ENCODE peak calls at places on chromosomes 7 and 10, in ten cellular contexts. O, W, L, R, Z, B, P, H, X and M are unnamed samples.

GRCh38 chr7:74633451-74633921 is 24.0 kb upstream of the GTF2I start:
- DNase-seq in O (no peak), W (no peak), L (no peak), R (no peak), Z (no peak), B (no peak), P (no peak), H (no peak), X (no peak), M (no peak)

GRCh38 chr7:41107330-41107937 is 595.5 kb downstream of the INHBA start:
- DNase-seq in O (no peak), W (no peak), L (no peak), R (peak; percentile 4), Z (no peak), B (no peak), P (no peak), H (no peak), X (peak; percentile 5), M (no peak)

GRCh38 chr10:74164641-74165529 is 13.9 kb downstream of the ADK start:
- DNase-seq in O (no peak), W (no peak), L (no peak), R (no peak), Z (no peak), B (peak; percentile 18), P (no peak), H (no peak), X (peak; percentile 54), M (no peak)

GRCh38 chr7:1670894-1671875 is 1.1 kb downstream of the ELFN1 start:
- DNase-seq in O (no peak), W (no peak), L (no peak), R (no peak), Z (peak; percentile 42), B (no peak), P (no peak), H (peak; percentile 3), X (no peak), M (no peak)

GRCh38 chr7:134619627-134620331 is 26.9 kb upstream of the BPGM start:
- DNase-seq in O (no peak), W (peak; percentile 79), L (no peak), R (no peak), Z (no peak), B (peak; percentile 73), P (no peak), H (no peak), X (peak; percentile 99), M (no peak)

GRCh38 chr7:51950811-51951210 is 634.2 kb upstream of the COBL start:
- DNase-seq in O (peak; percentile 54), W (no peak), L (no peak), R (no peak), Z (no peak), B (no peak), P (no peak), H (no peak), X (no peak), M (no peak)

GRCh38 chr10:79246209-79246581 is 101.1 kb upstream of the PPIF start:
- DNase-seq in O (no peak), W (no peak), L (peak; percentile 84), R (no peak), Z (no peak), B (no peak), P (no peak), H (peak; percentile 93), X (no peak), M (no peak)

GRCh38 chr7:140676303-140676702 is 3.6 kb downstream of the ADCK2 start:
- DNase-seq in O (no peak), W (no peak), L (no peak), R (peak; percentile 48), Z (peak; percentile 76), B (no peak), P (no peak), H (no peak), X (no peak), M (no peak)

GRCh38 chr7:123265853-123266252 is 66.1 kb upstream of the SLC13A1 start:
- DNase-seq in O (no peak), W (no peak), L (no peak), R (no peak), Z (no peak), B (no peak), P (no peak), H (no peak), X (no peak), M (no peak)

GRCh38 chr7:80923211-80923612 is 4.4 kb upstream of the SEMA3C start:
- DNase-seq in O (no peak), W (no peak), L (no peak), R (no peak), Z (no peak), B (no peak), P (no peak), H (no peak), X (no peak), M (no peak)

GRCh38 chr10:125162181-125162906 is 2.0 kb upstream of the CTBP2 start:
- DNase-seq in O (peak; percentile 70), W (no peak), L (no peak), R (no peak), Z (no peak), B (no peak), P (no peak), H (peak; percentile 20), X (no peak), M (no peak)

GRCh38 chr10:101458869-101459268 is 104.9 kb downstream of the BTRC start:
- DNase-seq in O (no peak), W (no peak), L (no peak), R (no peak), Z (no peak), B (no peak), P (no peak), H (no peak), X (no peak), M (no peak)

GRCh38 chr10:103428989-103429643 is 23.1 kb downstream of the CALHM2 start:
- DNase-seq in O (no peak), W (no peak), L (no peak), R (no peak), Z (no peak), B (no peak), P (no peak), H (no peak), X (no peak), M (no peak)

GRCh38 chr7:18564779-18565178 is 69.2 kb downstream of the HDAC9 start:
- DNase-seq in O (no peak), W (no peak), L (no peak), R (no peak), Z (no peak), B (no peak), P (no peak), H (no peak), X (no peak), M (no peak)

GRCh38 chr7:6175642-6176041 is 96.8 kb downstream of the CYTH3 start:
- DNase-seq in O (no peak), W (peak; percentile 25), L (no peak), R (no peak), Z (no peak), B (peak; percentile 69), P (no peak), H (peak; percentile 68), X (peak; percentile 56), M (peak; percentile 22)

GRCh38 chr7:30717181-30717580 is 34.8 kb upstream of the INMT start:
- DNase-seq in O (peak; percentile 69), W (no peak), L (no peak), R (no peak), Z (no peak), B (no peak), P (no peak), H (no peak), X (peak; percentile 30), M (no peak)

GRCh38 chr10:3785849-3786290 is 861 bp upstream of the KLF6 start:
- DNase-seq in O (peak; percentile 62), W (no peak), L (peak; percentile 60), R (no peak), Z (no peak), B (peak; percentile 68), P (no peak), H (peak; percentile 45), X (no peak), M (no peak)

GRCh38 chr7:12705878-12706277 is 18.4 kb downstream of the ARL4A start:
- DNase-seq in O (no peak), W (no peak), L (no peak), R (no peak), Z (no peak), B (no peak), P (no peak), H (no peak), X (no peak), M (no peak)

GRCh38 chr10:118309911-118310310 is 32.2 kb downstream of the FAM204A start:
- DNase-seq in O (no peak), W (no peak), L (no peak), R (no peak), Z (no peak), B (no peak), P (no peak), H (no peak), X (no peak), M (no peak)

GRCh38 chr7:21261627-21262564 is 166.0 kb upstream of the SP4 start:
- DNase-seq in O (peak; percentile 76), W (no peak), L (no peak), R (peak; percentile 46), Z (peak; percentile 31), B (peak; percentile 35), P (peak; percentile 60), H (no peak), X (peak; percentile 6), M (no peak)

GRCh38 chr10:35379226-35380137 is 43.2 kb downstream of the CCNY start:
- DNase-seq in O (peak; percentile 67), W (no peak), L (peak; percentile 48), R (peak; percentile 69), Z (peak; percentile 62), B (peak; percentile 76), P (peak; percentile 18), H (peak; percentile 49), X (no peak), M (no peak)
- TF ChIP-seq CTCF in O (peak; percentile 50), W (no peak), L (peak; percentile 37), R (peak; percentile 59), Z (peak; percentile 9), B (no peak), P (no peak), H (no peak), X (no peak), M (no peak)

GRCh38 chr7:27156508-27156898 is at the start of gene HOXA7:
- DNase-seq in O (peak; percentile 84), W (no peak), L (no peak), R (no peak), Z (no peak), B (peak; percentile 73), P (peak; percentile 75), H (no peak), X (peak; percentile 82), M (no peak)
- TF ChIP-seq CTCF in O (no peak), W (no peak), L (no peak), R (no peak), Z (no peak), B (no peak), P (no peak), H (no peak), X (no peak), M (no peak)

GRCh38 chr10:93485690-93486089 is 3.6 kb upstream of the MYOF start:
- DNase-seq in O (peak; percentile 28), W (no peak), L (no peak), R (no peak), Z (no peak), B (no peak), P (no peak), H (no peak), X (no peak), M (no peak)
- TF ChIP-seq CTCF in O (peak; percentile 63), W (no peak), L (no peak), R (peak; percentile 5), Z (no peak), B (no peak), P (peak; percentile 4), H (no peak), X (no peak), M (no peak)

GRCh38 chr10:109852004-109852717 is 71.2 kb downstream of the XPNPEP1 start:
- DNase-seq in O (peak; percentile 88), W (peak; percentile 17), L (peak; percentile 69), R (peak; percentile 20), Z (peak; percentile 73), B (peak; percentile 67), P (peak; percentile 74), H (peak; percentile 71), X (peak; percentile 65), M (peak; percentile 22)
- TF ChIP-seq CTCF in O (peak; percentile 99), W (peak; percentile 95), L (peak; percentile 96), R (peak; percentile 96), Z (peak; percentile 97), B (peak; percentile 87), P (peak; percentile 93), H (peak; percentile 78), X (peak; percentile 93), M (peak; percentile 97)